ENCODE peak calls at places on chromosomes 4 and X, in seven cellular contexts. A is HCT116, T is A549, O is IMR-90, N is K562, V is HepG2, Z is H1. L is an unnamed sample.

GRCh38 chrX:1792636-1793035 is 177.8 kb downstream of the ASMT start:
- DNase-seq in A (no peak), T (no peak), O (no peak), N (no peak), V (no peak), Z (no peak), L (no peak)

GRCh38 chr4:125357675-125358074 is 42.9 kb downstream of the FAT4 start:
- DNase-seq in A (no peak), T (no peak), O (no peak), N (no peak), V (no peak), Z (peak; percentile 81), L (no peak)

GRCh38 chr4:73844352-73844751 is 7.9 kb downstream of the CXCL6 start:
- DNase-seq in A (no peak), T (no peak), O (peak; percentile 66), N (no peak), V (no peak), Z (no peak), L (no peak)

GRCh38 chr4:8859550-8860095 is 12.0 kb downstream of the HMX1 start:
- DNase-seq in A (no peak), T (no peak), O (no peak), N (no peak), V (no peak), Z (no peak), L (no peak)

GRCh38 chrX:1336331-1337143 is at the start of gene IL3RA:
- DNase-seq in A (no peak), T (no peak), O (no peak), N (no peak), V (no peak), Z (no peak), L (peak; percentile 52)

GRCh38 chr4:54548098-54548620 is 109.6 kb upstream of the KIT start:
- DNase-seq in A (no peak), T (no peak), O (no peak), N (no peak), V (no peak), Z (no peak), L (no peak)

GRCh38 chrX:20265726-20266681 is 705 bp downstream of the RPS6KA3 start:
- DNase-seq in A (no peak), T (peak; percentile 19), O (peak; percentile 12), N (peak; percentile 27), V (no peak), Z (no peak), L (no peak)

GRCh38 chrX:121581885-121582284 is 534.5 kb downstream of the GLUD2 start:
- DNase-seq in A (no peak), T (no peak), O (no peak), N (peak; percentile 2), V (no peak), Z (no peak), L (no peak)

GRCh38 chr4:119189638-119190037 is 22.9 kb upstream of the USP53 start:
- DNase-seq in A (no peak), T (no peak), O (no peak), N (no peak), V (no peak), Z (no peak), L (no peak)

GRCh38 chr4:144338148-144338547 is 197.6 kb upstream of the GYPA start:
- DNase-seq in A (no peak), T (no peak), O (no peak), N (no peak), V (no peak), Z (no peak), L (no peak)

GRCh38 chrX:137234651-137235402 is 201.0 kb upstream of the GPR101 start:
- DNase-seq in A (no peak), T (no peak), O (no peak), N (no peak), V (no peak), Z (no peak), L (no peak)

GRCh38 chr4:151569650-151570049 is 160.7 kb downstream of the FHIP1A start:
- DNase-seq in A (no peak), T (no peak), O (no peak), N (no peak), V (no peak), Z (no peak), L (no peak)

GRCh38 chr4:12379191-12379590 is 950.5 kb upstream of the HS3ST1 start:
- DNase-seq in A (no peak), T (no peak), O (no peak), N (no peak), V (no peak), Z (no peak), L (no peak)

GRCh38 chr4:93791570-93792195 is 36.9 kb upstream of the ATOH1 start:
- DNase-seq in A (peak; percentile 55), T (peak; percentile 21), O (peak; percentile 48), N (peak; percentile 70), V (peak; percentile 50), Z (no peak), L (no peak)

GRCh38 chrX:36434521-36434920 is 515.0 kb downstream of the CFAP47 start:
- DNase-seq in A (no peak), T (no peak), O (peak; percentile 20), N (no peak), V (no peak), Z (no peak), L (no peak)

GRCh38 chr4:81648576-81649272 is 177.0 kb upstream of the RASGEF1B start:
- DNase-seq in A (no peak), T (no peak), O (no peak), N (no peak), V (no peak), Z (no peak), L (peak; percentile 23)

GRCh38 chrX:130118941-130119640 is 8.8 kb upstream of the ELF4 start:
- DNase-seq in A (no peak), T (no peak), O (peak; percentile 72), N (no peak), V (no peak), Z (no peak), L (no peak)

GRCh38 chr4:148041606-148042324 is 309.9 kb downstream of the ARHGAP10 start:
- DNase-seq in A (no peak), T (no peak), O (no peak), N (no peak), V (no peak), Z (no peak), L (no peak)

GRCh38 chrX:34915463-34916225 is 27.0 kb upstream of the FAM47B start:
- DNase-seq in A (no peak), T (no peak), O (no peak), N (no peak), V (no peak), Z (no peak), L (no peak)

GRCh38 chrX:84715315-84715714 is 213.1 kb upstream of the HDX start:
- DNase-seq in A (no peak), T (no peak), O (no peak), N (no peak), V (no peak), Z (no peak), L (no peak)

GRCh38 chr4:25672756-25673155 is 17.1 kb downstream of the SLC34A2 start:
- DNase-seq in A (no peak), T (no peak), O (no peak), N (no peak), V (no peak), Z (no peak), L (no peak)

GRCh38 chr4:187782425-187782824 is 213.1 kb upstream of the ZFP42 start:
- DNase-seq in A (no peak), T (no peak), O (no peak), N (no peak), V (no peak), Z (no peak), L (no peak)

GRCh38 chrX:4572652-4573051 is 859.2 kb upstream of the PRKX start:
- DNase-seq in A (no peak), T (no peak), O (no peak), N (no peak), V (no peak), Z (no peak), L (no peak)

GRCh38 chrX:4570141-4570540 is 856.7 kb upstream of the PRKX start:
- DNase-seq in A (no peak), T (no peak), O (no peak), N (no peak), V (no peak), Z (no peak), L (no peak)
- TF ChIP-seq CEBPB in A (no peak), T (no peak), O (no peak), N (no peak), V (no peak), Z (no peak), L (no peak)

GRCh38 chrX:9829308-9830267 is 43.4 kb downstream of the SHROOM2 start:
- DNase-seq in A (peak; percentile 65), T (peak; percentile 35), O (peak; percentile 82), N (no peak), V (no peak), Z (no peak), L (peak; percentile 47)

GRCh38 chrX:9835585-9836210 is 49.5 kb downstream of the SHROOM2 start:
- DNase-seq in A (no peak), T (no peak), O (no peak), N (no peak), V (no peak), Z (no peak), L (no peak)

DNA sequence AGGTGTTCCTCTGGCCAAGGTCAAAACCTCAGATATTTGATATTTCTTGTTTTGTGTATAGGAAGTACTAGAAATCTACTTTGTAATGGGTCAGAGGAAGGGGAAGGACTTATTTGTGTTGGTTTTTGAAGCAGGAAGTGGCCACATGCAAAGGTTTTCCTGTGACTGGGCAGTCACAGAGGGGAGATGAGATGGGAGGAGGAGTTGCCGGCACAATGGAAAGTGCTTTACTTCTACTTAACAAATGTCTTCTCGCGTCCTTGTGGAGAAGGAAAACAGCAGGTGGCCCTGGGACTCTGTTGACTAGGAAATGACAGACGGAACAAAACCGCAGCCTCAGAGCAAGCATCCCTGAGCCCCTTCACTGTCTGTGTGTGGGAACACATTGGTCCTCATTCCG is 46.6 kb downstream of the SHROOM2 start:
- DNase-seq in A (no peak), T (no peak), O (no peak), N (no peak), V (no peak), Z (no peak), L (no peak)
- TF ChIP-seq CEBPB in A (no peak), T (no peak), O (no peak), N (no peak), V (no peak), Z (no peak), L (no peak)

DNA sequence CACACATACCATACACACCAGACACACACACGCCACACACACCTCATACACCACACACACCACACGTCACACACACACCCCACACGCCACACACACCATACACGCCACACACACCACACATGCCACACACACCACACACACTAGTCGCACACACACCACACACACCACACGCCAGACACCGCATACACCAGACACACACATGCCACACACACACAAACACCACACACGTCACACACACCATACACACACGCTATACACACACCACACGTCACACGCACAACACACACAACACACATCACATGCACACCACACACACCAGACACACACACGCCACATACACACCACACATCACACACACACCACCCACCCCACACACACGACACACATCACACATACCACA is 32.0 kb downstream of the FAM53A start:
- DNase-seq in A (no peak), T (no peak), O (no peak), N (no peak), V (no peak), Z (no peak), L (no peak)
- TF ChIP-seq CEBPB in A (no peak), T (no peak), O (no peak), N (no peak), V (no peak), Z (no peak), L (no peak)

DNA sequence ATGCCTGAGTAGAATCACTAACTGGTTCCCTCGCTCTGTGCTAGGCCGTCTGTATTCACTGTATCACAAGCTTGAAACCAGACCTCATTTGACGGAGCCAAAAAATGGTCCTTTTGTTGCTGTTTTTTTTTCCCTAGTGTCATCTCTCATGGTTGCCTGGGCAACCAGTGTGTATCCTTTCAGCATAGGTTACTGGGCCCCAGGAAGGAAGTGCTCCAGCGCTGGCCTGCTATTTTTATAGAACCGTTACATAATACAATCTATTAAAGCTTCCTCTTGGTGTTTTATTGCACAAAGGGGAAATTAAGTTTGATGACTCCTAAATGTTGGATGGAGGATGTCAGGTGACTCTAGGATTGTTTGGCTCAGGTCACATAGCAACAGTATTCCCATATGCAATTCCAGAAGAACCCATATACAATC is 220.4 kb downstream of the SPRY1 start:
- DNase-seq in A (no peak), T (no peak), O (no peak), N (no peak), V (no peak), Z (no peak), L (no peak)
- TF ChIP-seq CEBPB in A (no peak), T (no peak), O (no peak), N (no peak), V (no peak), Z (no peak), L (no peak)